ENCODE peak calls at places on chromosomes 5 and 9, in seven cellular contexts. G is fibroblast of lung, K is pancreas, U is mesendoderm, F is IMR-90, E is body of pancreas, I is keratinocyte. N is an unnamed sample.

GRCh38 chr9:109101810-109102209 is 17.9 kb downstream of the TMEM245 start:
- DNase-seq in G (peak), K (no peak), U (no peak), F (peak), E (peak), I (no peak), N (no peak)

GRCh38 chr5:88729476-88730182 is 153.4 kb downstream of the MEF2C start:
- DNase-seq in G (peak), K (peak), U (peak), F (peak), E (peak), I (peak), N (peak)

GRCh38 chr5:56490971-56491468 is 257.9 kb upstream of the ANKRD55 start:
- DNase-seq in G (no peak), K (no peak), U (no peak), F (no peak), E (no peak), I (no peak), N (no peak)

GRCh38 chr9:35904338-35904737 is 1.7 kb upstream of the HRCT1 start:
- DNase-seq in G (no peak), K (no peak), U (no peak), F (no peak), E (no peak), I (no peak), N (no peak)

GRCh38 chr9:124395826-124396225 is 19.4 kb downstream of the PSMB7 start:
- DNase-seq in G (no peak), K (no peak), U (no peak), F (peak), E (no peak), I (no peak), N (no peak)

GRCh38 chr9:132006657-132007370 is 72.9 kb downstream of the MED27 start:
- DNase-seq in G (peak), K (no peak), U (peak), F (peak), E (no peak), I (peak), N (no peak)

GRCh38 chr9:93590609-93591234 is 14.3 kb downstream of the PHF2 start:
- DNase-seq in G (no peak), K (no peak), U (no peak), F (no peak), E (no peak), I (no peak), N (no peak)

GRCh38 chr5:71836084-71836483 is 117.0 kb downstream of the CARTPT start:
- DNase-seq in G (peak), K (no peak), U (no peak), F (peak), E (no peak), I (no peak), N (no peak)

GRCh38 chr5:84709075-84709474 is 324.4 kb upstream of the EDIL3 start:
- DNase-seq in G (no peak), K (no peak), U (no peak), F (no peak), E (no peak), I (no peak), N (no peak)

GRCh38 chr5:172245823-172246222 is 37.7 kb downstream of the UBTD2 start:
- DNase-seq in G (peak), K (no peak), U (no peak), F (no peak), E (no peak), I (no peak), N (no peak)

GRCh38 chr9:108639736-108640135 is 216.1 kb downstream of the ACTL7B start:
- DNase-seq in G (no peak), K (no peak), U (no peak), F (no peak), E (no peak), I (no peak), N (no peak)

GRCh38 chr5:6732634-6733410 is 19.6 kb downstream of the TENT4A start:
- DNase-seq in G (peak), K (no peak), U (no peak), F (peak), E (peak), I (no peak), N (no peak)

GRCh38 chr5:178201927-178202235 is 2.5 kb upstream of the HNRNPAB start:
- DNase-seq in G (no peak), K (no peak), U (no peak), F (no peak), E (no peak), I (no peak), N (no peak)

GRCh38 chr5:134115806-134116175 is 1.3 kb downstream of the TCF7 start:
- DNase-seq in G (no peak), K (peak), U (no peak), F (no peak), E (peak), I (no peak), N (no peak)

GRCh38 chr5:159987031-159987674 is 21.8 kb upstream of the TTC1 start:
- DNase-seq in G (peak), K (peak), U (peak), F (peak), E (peak), I (no peak), N (peak)

GRCh38 chr5:168219515-168220410 is 71.7 kb upstream of the WWC1 start:
- DNase-seq in G (peak), K (peak), U (peak), F (peak), E (peak), I (peak), N (peak)

GRCh38 chr9:86246752-86247161 is 12.7 kb downstream of the C9orf153 start:
- DNase-seq in G (peak), K (no peak), U (peak), F (no peak), E (peak), I (no peak), N (no peak)

GRCh38 chr9:95857896-95858295 is 17.6 kb upstream of the ERCC6L2 start:
- DNase-seq in G (no peak), K (no peak), U (no peak), F (no peak), E (no peak), I (no peak), N (no peak)

GRCh38 chr9:114382951-114383865 is 4.6 kb downstream of the AKNA start:
- DNase-seq in G (peak), K (no peak), U (peak), F (peak), E (no peak), I (no peak), N (peak)

GRCh38 chr5:90055831-90056328 is 353.7 kb downstream of the CETN3 start:
- DNase-seq in G (peak), K (no peak), U (peak), F (peak), E (no peak), I (peak), N (no peak)

GRCh38 chr5:159928122-159928960 is 12.1 kb downstream of the ADRA1B start:
- DNase-seq in G (peak), K (no peak), U (no peak), F (peak), E (no peak), I (peak), N (no peak)

GRCh38 chr5:101626572-101626971 is 669.5 kb downstream of the SLCO4C1 start:
- DNase-seq in G (no peak), K (no peak), U (peak), F (no peak), E (no peak), I (no peak), N (no peak)

GRCh38 chr9:76943071-76943470 is 37.2 kb upstream of the PRUNE2 start:
- DNase-seq in G (no peak), K (no peak), U (no peak), F (no peak), E (no peak), I (no peak), N (no peak)

GRCh38 chr5:149581931-149582768 is 852 bp downstream of the ARHGEF37 start:
- DNase-seq in G (no peak), K (peak), U (peak), F (no peak), E (peak), I (no peak), N (peak)

GRCh38 chr9:21558627-21559401 is 76.7 kb upstream of the IFNE start:
- DNase-seq in G (peak), K (no peak), U (peak), F (peak), E (no peak), I (no peak), N (no peak)

GRCh38 chr9:99259231-99259918 is 37.3 kb downstream of the SEC61B start:
- DNase-seq in G (peak), K (peak), U (peak), F (no peak), E (peak), I (no peak), N (peak)

DNA sequence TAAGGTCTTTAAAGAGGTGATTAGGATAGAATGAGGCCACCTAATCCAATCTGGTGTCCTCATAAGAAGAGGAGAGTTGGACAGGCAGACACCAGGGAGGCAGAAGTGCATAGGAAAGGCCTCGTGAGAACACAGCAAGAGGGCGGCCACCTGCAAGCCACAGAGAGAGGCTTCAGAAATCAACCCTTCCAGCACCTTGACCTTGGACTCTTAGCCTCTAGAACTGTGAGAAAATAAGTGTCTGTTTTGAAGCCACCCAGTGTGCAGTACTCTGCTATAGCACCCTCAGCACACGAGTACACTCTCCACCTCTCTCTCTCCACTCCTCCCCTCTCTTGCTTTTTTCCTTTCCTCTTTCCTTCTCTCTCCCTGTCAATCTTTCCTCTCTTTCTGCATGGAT is 26.8 kb downstream of the NIPAL4 start:
- DNase-seq in G (no peak), K (no peak), U (no peak), F (no peak), E (peak), I (no peak), N (no peak)
- H3K27ac ChIP-seq in G (no peak), K (no peak), U (no peak), F (no peak), E (no peak), I (no peak), N (no peak)

DNA sequence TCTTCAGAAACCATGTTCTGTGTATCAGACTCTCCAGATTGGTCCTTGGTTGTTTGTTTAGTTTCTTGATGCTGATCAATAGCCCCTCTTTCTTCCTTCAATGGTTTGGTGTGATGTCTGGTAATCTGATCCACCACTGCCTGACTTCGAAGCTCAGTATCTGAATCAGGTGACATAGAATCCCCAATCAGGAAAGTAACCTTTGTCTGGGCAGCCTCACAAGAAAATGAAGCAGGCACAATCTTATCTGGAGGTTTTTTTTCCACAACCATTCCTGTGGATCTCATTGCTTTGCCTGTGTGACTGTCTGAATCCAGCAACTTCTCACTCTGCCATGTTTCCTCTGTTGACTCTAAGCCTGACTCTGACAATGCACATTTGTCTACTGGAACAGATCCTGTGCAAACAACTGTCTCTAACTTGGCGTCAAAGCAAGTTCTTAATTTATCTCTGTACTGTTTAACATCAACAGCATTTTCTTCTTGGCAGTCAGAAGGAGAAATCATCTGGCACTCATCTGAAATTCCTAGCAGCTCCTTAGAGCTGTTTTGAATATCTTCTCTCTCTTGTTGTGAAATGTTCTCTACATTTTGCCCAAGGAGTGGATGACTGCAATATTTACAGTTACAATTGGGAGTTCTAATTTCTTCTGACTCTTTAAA is 37.1 kb upstream of the RAPGEF6 start:
- DNase-seq in G (peak), K (no peak), U (peak), F (peak), E (no peak), I (no peak), N (peak)
- H3K27ac ChIP-seq in G (peak), K (peak), U (no peak), F (peak), E (peak), I (no peak), N (peak)

GRCh38 chr9:34463098-34463900 is 4.7 kb downstream of the DNAI1 start:
- DNase-seq in G (peak), K (no peak), U (no peak), F (peak), E (no peak), I (peak), N (no peak)
- H3K27ac ChIP-seq in G (no peak), K (no peak), U (no peak), F (no peak), E (no peak), I (peak), N (no peak)

GRCh38 chr9:130893250-130894101 is 3.1 kb downstream of the QRFP start:
- DNase-seq in G (no peak), K (peak), U (peak), F (no peak), E (no peak), I (no peak), N (no peak)
- H3K27ac ChIP-seq in G (no peak), K (no peak), U (no peak), F (no peak), E (no peak), I (no peak), N (peak)

GRCh38 chr5:891117-891836 is 1.3 kb downstream of the BRD9 start:
- DNase-seq in G (no peak), K (no peak), U (peak), F (no peak), E (no peak), I (no peak), N (no peak)

GRCh38 chr5:893137-893506 is 438 bp downstream of the TRIP13 start:
- DNase-seq in G (no peak), K (no peak), U (no peak), F (no peak), E (no peak), I (no peak), N (no peak)

GRCh38 chr5:893711-894110 is 1.0 kb downstream of the TRIP13 start:
- DNase-seq in G (no peak), K (no peak), U (no peak), F (no peak), E (no peak), I (no peak), N (no peak)

GRCh38 chr5:891837-892389 is 688 bp downstream of the BRD9 start:
- DNase-seq in G (peak), K (no peak), U (peak), F (peak), E (peak), I (no peak), N (no peak)

GRCh38 chr5:892390-893136 is at the start of the genes BRD9 and TRIP13:
- DNase-seq in G (peak), K (peak), U (peak), F (peak), E (peak), I (peak), N (peak)
- H3K27ac ChIP-seq in G (peak), K (peak), U (peak), F (peak), E (peak), I (peak), N (peak)

GRCh38 chr5:151023047-151023615 is 2.7 kb downstream of the GPX3 start:
- DNase-seq in G (peak), K (peak), U (no peak), F (peak), E (peak), I (no peak), N (no peak)
- H3K27ac ChIP-seq in G (peak), K (peak), U (no peak), F (no peak), E (peak), I (peak), N (no peak)

GRCh38 chr9:88344013-88344412 is 44.2 kb upstream of the SPIN1 start:
- DNase-seq in G (no peak), K (no peak), U (peak), F (no peak), E (no peak), I (no peak), N (no peak)
- H3K27ac ChIP-seq in G (no peak), K (no peak), U (no peak), F (no peak), E (no peak), I (no peak), N (no peak)

N was measured in substantia nigra.